ENCODE peak calls at places on chromosomes 3 and 15, in five cellular contexts. R is NCI-H1092; L is kidney tubule cell; H is GM12865; K is activated effector memory CD4-positive, alpha-beta T cell treated with Interleukin-2 at 50 U/mL for 16 hours. W is an unnamed sample.

GRCh38 chr3:183576487-183577107 is 21.1 kb upstream of the KLHL6 start:
- DNase-seq in L (no peak), K (no peak), H (no peak), R (peak; percentile 68), W (peak; percentile 80)

GRCh38 chr15:76293361-76293760 is 17.9 kb downstream of the ETFA start:
- DNase-seq in R (no peak), H (no peak), L (peak; percentile 8), K (no peak), W (no peak)

GRCh38 chr15:68552344-68552743 is 26.4 kb upstream of the CORO2B start:
- DNase-seq in L (no peak), K (no peak), R (no peak), H (no peak), W (no peak)

GRCh38 chr15:64618138-64618537 is 157.3 kb downstream of the RBPMS2 start:
- DNase-seq in L (no peak), H (no peak), K (no peak), R (no peak), W (no peak)

GRCh38 chr3:75144396-75144795 is 519.7 kb upstream of the FRG2C start:
- DNase-seq in H (no peak), L (no peak), R (no peak), K (no peak), W (no peak)

GRCh38 chr3:188874576-188874975 is 297.2 kb upstream of the TPRG1 start:
- DNase-seq in R (no peak), L (no peak), K (no peak), H (no peak), W (no peak)

GRCh38 chr15:49064884-49065283 is 18.6 kb upstream of the SECISBP2L start:
- DNase-seq in L (no peak), K (no peak), R (no peak), H (no peak), W (peak; percentile 25)

GRCh38 chr3:128173849-128174248 is 20.6 kb downstream of the EEFSEC start:
- DNase-seq in R (no peak), K (no peak), H (no peak), L (no peak), W (no peak)

GRCh38 chr15:42461261-42461660 is 29.7 kb downstream of the ZNF106 start:
- DNase-seq in R (no peak), L (no peak), H (no peak), K (no peak), W (no peak)

GRCh38 chr15:31216210-31216911 is 110.3 kb upstream of the KLF13 start:
- DNase-seq in K (peak; percentile 58), L (peak; percentile 76), H (peak; percentile 95), R (no peak), W (peak; percentile 90)

GRCh38 chr3:169148448-169149348 is 514.8 kb downstream of the MECOM start:
- DNase-seq in K (no peak), H (no peak), R (no peak), L (peak; percentile 22), W (no peak)

GRCh38 chr3:129514563-129514962 is 13.9 kb upstream of the RHO start:
- DNase-seq in K (no peak), R (no peak), L (no peak), H (no peak), W (no peak)

GRCh38 chr3:32861681-32862080 is 43.9 kb downstream of the TRIM71 start:
- DNase-seq in K (no peak), R (no peak), L (no peak), H (no peak), W (no peak)

GRCh38 chr15:29936353-29937049 is 114.2 kb upstream of the TJP1 start:
- DNase-seq in R (no peak), L (no peak), K (no peak), H (no peak), W (no peak)